ENCODE peak calls at places on chromosomes 12 and 14, in ten cellular contexts. X, A, B, C, W, F, G, P, H and Z are unnamed samples.

GRCh38 chr12:4224211-4224878 is 49.2 kb upstream of the CCND2 start:
- DNase-seq in F (no peak), X (no peak), A (no peak), P (no peak), C (no peak), W (no peak), B (no peak), H (no peak), G (no peak), Z (no peak)

GRCh38 chr12:95325501-95325900 is 107.9 kb downstream of the VEZT start:
- DNase-seq in H (no peak), X (no peak), F (no peak), C (no peak), B (no peak), A (no peak), P (no peak), G (no peak), W (no peak), Z (no peak)

GRCh38 chr14:51323492-51323891 is 83.4 kb downstream of the TMX1 start:
- DNase-seq in X (no peak), C (no peak), H (no peak), P (no peak), W (no peak), G (no peak), F (no peak), A (no peak), B (no peak), Z (no peak)

GRCh38 chr12:4223273-4223855 is 50.2 kb upstream of the CCND2 start:
- DNase-seq in W (no peak), B (no peak), C (no peak), P (no peak), H (no peak), A (no peak), F (no peak), G (no peak), X (no peak), Z (no peak)

GRCh38 chr12:54419088-54419887 is at the start of gene ITGA5:
- DNase-seq in P (no peak), A (peak; percentile 86), X (peak; percentile 77), C (no peak), H (no peak), F (peak; percentile 40), W (peak; percentile 90), B (peak; percentile 76), G (peak; percentile 90), Z (peak; percentile 77)

GRCh38 chr12:5466521-5466960 is 34.6 kb downstream of the NTF3 start:
- DNase-seq in P (no peak), A (no peak), X (no peak), C (no peak), H (no peak), W (no peak), B (no peak), F (no peak), G (no peak), Z (no peak)

GRCh38 chr12:24625103-24625502 is 323.8 kb downstream of the BCAT1 start:
- DNase-seq in C (no peak), W (no peak), P (no peak), A (no peak), B (no peak), G (no peak), X (no peak), F (no peak), H (no peak), Z (no peak)

GRCh38 chr12:27190761-27191160 is 53.3 kb upstream of the STK38L start:
- DNase-seq in W (no peak), G (no peak), A (no peak), C (no peak), X (no peak), H (no peak), F (no peak), P (no peak), B (peak; percentile 80), Z (peak; percentile 94)

GRCh38 chr14:78355109-78355508 is 184.9 kb downstream of the NRXN3 start:
- DNase-seq in B (no peak), A (no peak), P (no peak), G (no peak), F (no peak), C (no peak), H (no peak), W (no peak), X (no peak), Z (no peak)

GRCh38 chr12:71558445-71558844 is 105.2 kb downstream of the ZFC3H1 start:
- DNase-seq in P (no peak), W (no peak), C (no peak), A (no peak), F (no peak), G (no peak), B (no peak), H (no peak), X (no peak), Z (no peak)

GRCh38 chr14:88007608-88008007 is 2.7 kb downstream of the GPR65 start:
- DNase-seq in G (no peak), W (no peak), B (no peak), P (no peak), C (no peak), F (no peak), X (no peak), H (no peak), A (no peak), Z (no peak)

GRCh38 chr12:94172031-94172430 is 23.7 kb downstream of the PLXNC1 start:
- DNase-seq in W (no peak), H (no peak), G (no peak), P (no peak), X (peak; percentile 70), A (no peak), B (no peak), F (no peak), C (no peak), Z (peak; percentile 56)

GRCh38 chr12:30457621-30458289 is 237.9 kb downstream of the IPO8 start:
- DNase-seq in F (no peak), G (no peak), A (no peak), C (peak; percentile 36), B (no peak), P (peak; percentile 26), W (no peak), X (peak; percentile 36), H (no peak), Z (peak; percentile 88)

GRCh38 chr14:100238419-100239199 is at the start of gene YY1:
- DNase-seq in H (peak; percentile 92), G (peak; percentile 99), X (peak; percentile 100), W (peak; percentile 86), B (peak; percentile 94), A (peak; percentile 100), C (no peak), F (peak; percentile 99), P (peak; percentile 93), Z (peak; percentile 98)

GRCh38 chr12:52561880-52562449 is 9.0 kb upstream of the KRT71 start:
- DNase-seq in X (peak; percentile 37), G (no peak), H (no peak), A (no peak), W (peak; percentile 57), P (no peak), B (no peak), F (no peak), C (no peak), Z (peak; percentile 33)

GRCh38 chr14:26200675-26201074 is 397.2 kb downstream of the NOVA1 start:
- DNase-seq in X (no peak), H (no peak), F (no peak), B (no peak), P (no peak), A (no peak), C (no peak), G (no peak), W (no peak), Z (peak; percentile 73)

GRCh38 chr14:63656194-63656593 is 14.5 kb upstream of the WDR89 start:
- DNase-seq in P (no peak), F (no peak), G (no peak), C (no peak), X (no peak), B (no peak), A (no peak), W (no peak), H (no peak), Z (no peak)

GRCh38 chr14:102215522-102216250 is 76.0 kb downstream of the WDR20 start:
- DNase-seq in A (peak; percentile 51), X (no peak), F (no peak), W (no peak), B (no peak), C (no peak), G (no peak), H (no peak), P (no peak), Z (peak; percentile 61)

GRCh38 chr14:40682131-40682913 is 924.4 kb upstream of the LRFN5 start:
- DNase-seq in W (no peak), C (no peak), F (no peak), X (no peak), G (no peak), P (no peak), H (no peak), B (no peak), A (no peak), Z (peak; percentile 32)

GRCh38 chr14:40684328-40684727 is 922.3 kb upstream of the LRFN5 start:
- DNase-seq in A (no peak), W (no peak), H (no peak), C (no peak), X (no peak), B (no peak), F (no peak), G (no peak), P (no peak), Z (no peak)

GRCh38 chr14:40691066-40691465 is 915.6 kb upstream of the LRFN5 start:
- DNase-seq in F (no peak), A (no peak), W (no peak), B (no peak), P (no peak), H (no peak), G (no peak), X (no peak), C (no peak), Z (no peak)

GRCh38 chr14:40685764-40686163 is 920.9 kb upstream of the LRFN5 start:
- DNase-seq in F (no peak), G (no peak), X (no peak), W (no peak), C (no peak), P (no peak), H (no peak), B (no peak), A (no peak), Z (no peak)
- H3K9me3 ChIP-seq in F (no peaks in the 10 kb centered on the region), G (no peaks in the 10 kb centered on the region), X (no peaks in the 10 kb centered on the region), W (no peaks in the 10 kb centered on the region), C (no peaks in the 10 kb centered on the region), P (peaks cover 9% of the 10 kb centered on the region), H (no peaks in the 10 kb centered on the region), B (no peaks in the 10 kb centered on the region), A (no peaks in the 10 kb centered on the region), Z (no peaks in the 10 kb centered on the region)

GRCh38 chr12:6764011-6764828 is 1.9 kb upstream of the PTMS start:
- DNase-seq in C (no peak), X (peak; percentile 97), B (peak; percentile 99), F (peak; percentile 27), W (peak; percentile 100), A (peak; percentile 93), H (peak; percentile 91), G (peak; percentile 99), P (peak; percentile 98), Z (peak; percentile 92)
- H3K27ac ChIP-seq in C (peak overlapping the region; percentile 2), X (peak overlapping the region; percentile 92), B (peak overlapping the region; percentile 45), F (no peak overlapping the region), W (peak overlapping the region; percentile 99), A (peak overlapping the region; percentile 97), H (peak overlapping the region; percentile 86), G (peak overlapping the region; percentile 98), P (peak overlapping the region; percentile 94), Z (peak overlapping the region; percentile 5)

GRCh38 chr12:132392389-132393244 is 63.2 kb upstream of the GALNT9 start:
- DNase-seq in B (no peak), G (no peak), F (no peak), H (no peak), C (no peak), W (no peak), X (no peak), A (no peak), P (no peak), Z (no peak)
- H3K9me3 ChIP-seq in B (peaks cover 9% of the 10 kb centered on the region), G (no peaks in the 10 kb centered on the region), F (no peaks in the 10 kb centered on the region), H (no peaks in the 10 kb centered on the region), C (peaks cover 10% of the 10 kb centered on the region), W (no peaks in the 10 kb centered on the region), X (no peaks in the 10 kb centered on the region), A (no peaks in the 10 kb centered on the region), P (peaks cover 59% of the 10 kb centered on the region), Z (no peaks in the 10 kb centered on the region)

GRCh38 chr12:39235990-39236767 is 206.7 kb downstream of the KIF21A start:
- DNase-seq in B (peak; percentile 64), X (no peak), W (no peak), F (no peak), A (no peak), C (no peak), H (no peak), P (no peak), G (no peak), Z (peak; percentile 89)
- H3K27ac ChIP-seq in B (peak overlapping the region; percentile 91), X (no peak overlapping the region), W (no peak overlapping the region), F (no peak overlapping the region), A (no peak overlapping the region), C (no peak overlapping the region), H (no peak overlapping the region), P (no peak overlapping the region), G (no peak overlapping the region), Z (peak overlapping the region; percentile 98)